ENCODE peak calls at places on chromosomes 6 and 20, in five cellular contexts. G, S, K, O and U are unnamed samples.
A peak's percentile ranks its signal among the peaks of the same experiment; 100 is the strongest.

GRCh38 chr6:32371204-32371603 is 499 bp downstream of the TSBP1 start:
- DNase-seq in G (no peak), O (no peak), S (no peak), K (no peak), U (no peak)

GRCh38 chr6:154995241-154996162 is at the start of gene TIAM2:
- DNase-seq in K (peak; percentile 62), O (no peak), S (peak; percentile 79), G (peak; percentile 20), U (no peak)

GRCh38 chr6:30013296-30013922 is 47.7 kb upstream of the POLR1H start:
- DNase-seq in S (peak; percentile 75), K (no peak), O (peak; percentile 31), G (peak; percentile 22), U (no peak)

GRCh38 chr20:17570347-17571152 is 675 bp downstream of the DSTN start:
- DNase-seq in S (peak; percentile 48), K (peak; percentile 64), O (no peak), G (peak; percentile 67), U (peak; percentile 64)

GRCh38 chr6:116265081-116265829 is 11.4 kb upstream of the TSPYL4 start:
- DNase-seq in O (no peak), S (no peak), K (no peak), G (no peak), U (no peak)

GRCh38 chr6:149683256-149683860 is 34.5 kb downstream of the LATS1 start:
- DNase-seq in S (no peak), K (no peak), O (no peak), G (no peak), U (no peak)

GRCh38 chr20:40787922-40788321 is 98.9 kb upstream of the MAFB start:
- DNase-seq in O (no peak), S (no peak), G (no peak), K (no peak), U (no peak)

GRCh38 chr20:41268917-41269652 is 48.4 kb downstream of the ZHX3 start:
- DNase-seq in G (no peak), O (no peak), S (no peak), K (no peak), U (no peak)

GRCh38 chr20:56631990-56632327 is 2.9 kb downstream of the TFAP2C start:
- DNase-seq in K (no peak), O (no peak), G (peak; percentile 10), S (no peak), U (no peak)

GRCh38 chr6:36364669-36365479 is 22.6 kb downstream of the ETV7 start:
- DNase-seq in O (no peak), S (no peak), K (no peak), G (no peak), U (peak; percentile 24)

GRCh38 chr6:152532556-152533422 is 104.4 kb downstream of the SYNE1 start:
- DNase-seq in O (no peak), G (no peak), S (no peak), K (no peak), U (peak; percentile 44)

GRCh38 chr6:44569931-44570385 is 182.5 kb downstream of the CDC5L start:
- DNase-seq in O (no peak), G (no peak), S (peak; percentile 35), K (no peak), U (no peak)

GRCh38 chr6:159443521-159443920 is 249.5 kb downstream of the SOD2 start:
- DNase-seq in S (no peak), O (no peak), G (no peak), K (no peak), U (no peak)

GRCh38 chr20:25083773-25084615 is 2.1 kb upstream of the VSX1 start:
- DNase-seq in G (no peak), K (no peak), O (no peak), S (peak; percentile 72), U (no peak)

GRCh38 chr6:41728073-41728936 is 7.1 kb downstream of the TFEB start:
- DNase-seq in G (no peak), K (no peak), S (no peak), O (no peak), U (no peak)

GRCh38 chr6:31826793-31827285 is 699 bp upstream of the HSPA1B start:
- DNase-seq in S (peak; percentile 76), O (no peak), G (no peak), K (no peak), U (no peak)

GRCh38 chr6:106477790-106478189 is 117.3 kb downstream of the CRYBG1 start:
- DNase-seq in S (no peak), G (no peak), K (no peak), O (no peak), U (no peak)

GRCh38 chr6:71502210-71502609 is 213.6 kb downstream of the OGFRL1 start:
- DNase-seq in K (no peak), O (no peak), G (no peak), S (no peak), U (no peak)

GRCh38 chr20:58048096-58048702 is 180.3 kb downstream of the ANKRD60 start:
- DNase-seq in S (peak; percentile 52), O (no peak), G (no peak), K (peak; percentile 64), U (peak; percentile 54)

GRCh38 chr6:107821591-107821990 is 2.5 kb downstream of the SCML4 start:
- DNase-seq in G (no peak), K (no peak), S (no peak), O (no peak), U (no peak)
- H2BK12ac ChIP-seq in G (no peak overlapping the region), K (no peak overlapping the region), S (no peak overlapping the region), O (no peak overlapping the region), U (no peak overlapping the region)

GRCh38 chr6:134003542-134003951 is 48.9 kb downstream of the SLC2A12 start:
- DNase-seq in K (no peak), G (no peak), S (no peak), O (no peak), U (no peak)

GRCh38 chr6:134002821-134003220 is 49.6 kb downstream of the SLC2A12 start:
- DNase-seq in K (no peak), G (no peak), S (no peak), O (no peak), U (no peak)

GRCh38 chr6:133997267-133997666 is 44.2 kb downstream of the TBPL1 start:
- DNase-seq in O (no peak), G (no peak), S (no peak), K (no peak), U (no peak)

GRCh38 chr6:133999305-133999704 is 46.3 kb downstream of the TBPL1 start:
- DNase-seq in S (no peak), G (no peak), K (no peak), O (no peak), U (no peak)

DNA sequence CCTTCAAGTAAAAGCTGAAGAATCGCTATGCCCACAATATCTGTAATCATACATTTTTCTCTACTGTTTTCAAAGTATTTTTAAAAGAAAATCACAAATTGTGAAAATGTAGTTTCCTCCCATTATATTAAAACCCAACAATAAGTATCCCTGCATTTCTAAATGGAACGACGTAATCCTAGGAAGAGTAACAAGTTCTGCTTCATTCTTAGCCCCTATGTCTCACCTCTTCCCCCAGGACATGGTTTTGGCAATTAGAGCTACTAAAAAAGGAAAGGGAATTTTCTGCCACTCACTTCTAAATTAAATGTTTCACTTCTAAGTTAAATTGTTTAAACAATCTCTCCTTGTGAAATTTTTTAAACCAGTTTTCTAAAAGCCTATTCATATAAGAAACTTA is 47.4 kb downstream of the TBPL1 start:
- DNase-seq in O (no peak), K (no peak), S (no peak), G (no peak), U (peak; percentile 94)
- H2BK12ac ChIP-seq in O (no peak overlapping the region), K (no peak overlapping the region), S (no peak overlapping the region), G (no peak overlapping the region), U (no peak overlapping the region)

GRCh38 chr20:37670426-37670825 is 23.4 kb upstream of the CTNNBL1 start:
- DNase-seq in O (no peak), G (no peak), S (no peak), K (no peak), U (no peak)

GRCh38 chr20:37669773-37670236 is 24.0 kb upstream of the CTNNBL1 start:
- DNase-seq in K (no peak), S (no peak), G (no peak), O (no peak), U (no peak)

GRCh38 chr20:37669062-37669772 is 24.6 kb upstream of the CTNNBL1 start:
- DNase-seq in S (peak; percentile 61), O (no peak), G (peak; percentile 8), K (no peak), U (no peak)

GRCh38 chr20:37672143-37672542 is 21.7 kb upstream of the CTNNBL1 start:
- DNase-seq in S (no peak), O (no peak), G (no peak), K (no peak), U (no peak)

GRCh38 chr20:37668166-37668565 is 25.7 kb upstream of the CTNNBL1 start:
- DNase-seq in G (no peak), O (no peak), K (no peak), S (no peak), U (no peak)
- H2BK12ac ChIP-seq in G (no peak overlapping the region), O (no peak overlapping the region), K (no peak overlapping the region), S (no peak overlapping the region), U (no peak overlapping the region)

GRCh38 chr6:26290941-26291340 is 74.1 kb upstream of the BTN3A2 start:
- DNase-seq in K (no peak), O (no peak), G (no peak), S (no peak), U (no peak)
- H2BK12ac ChIP-seq in K (no peak overlapping the region), O (no peak overlapping the region), G (no peak overlapping the region), S (no peak overlapping the region), U (no peak overlapping the region)